ENCODE peak calls at places on chromosomes 11 and 22, in six cellular contexts. L is heart left ventricle, T is IMR-90, D is cardiac muscle cell, O is colonic mucosa, M is A673. X is an unnamed sample. For H3K4me1, the result is how much of the 10 kb centered on the place peaks cover.

GRCh38 chr22:17827466-17827865 is 53.2 kb upstream of the BID start:
- DNase-seq in O (no peak), T (no peak), L (no peak), M (no peak), D (no peak), X (no peak)

GRCh38 chr22:40345801-40346177 is 511 bp upstream of the ADSL start:
- DNase-seq in T (no peak), L (peak), D (peak), M (peak), O (peak), X (peak)

GRCh38 chr22:27534720-27535125 is 266.8 kb downstream of the MN1 start:
- DNase-seq in M (no peak), O (no peak), T (peak), D (no peak), L (no peak), X (no peak)

GRCh38 chr11:65377036-65377435 is 5.4 kb downstream of the SLC25A45 start:
- DNase-seq in O (no peak), D (no peak), L (no peak), M (no peak), T (no peak), X (no peak)

GRCh38 chr11:33089776-33090175 is 50.4 kb downstream of the TCP11L1 start:
- DNase-seq in D (no peak), O (no peak), L (no peak), M (no peak), T (peak), X (no peak)

GRCh38 chr22:45207533-45207932 is 33.2 kb downstream of the KIAA0930 start:
- DNase-seq in D (no peak), M (no peak), O (no peak), T (no peak), L (no peak), X (no peak)

GRCh38 chr11:44280257-44280656 is 29.7 kb downstream of the ALX4 start:
- DNase-seq in T (no peak), D (no peak), O (no peak), L (no peak), M (no peak), X (no peak)

GRCh38 chr11:8237453-8237852 is 26.2 kb downstream of the LMO1 start:
- DNase-seq in M (no peak), O (no peak), L (no peak), T (no peak), D (no peak), X (no peak)

GRCh38 chr11:121899534-121899933 is 216.5 kb downstream of the BLID start:
- DNase-seq in D (no peak), O (no peak), M (no peak), L (no peak), T (no peak), X (no peak)

GRCh38 chr11:106281455-106282173 is 204.2 kb downstream of the AASDHPPT start:
- DNase-seq in D (no peak), O (no peak), T (peak), M (no peak), L (no peak), X (no peak)

GRCh38 chr11:71209656-71210055 is 42.7 kb downstream of the SHANK2 start:
- DNase-seq in D (no peak), L (no peak), M (no peak), T (no peak), O (no peak), X (peak)

GRCh38 chr11:65899356-65900124 is 648 bp downstream of the FOSL1 start:
- DNase-seq in D (peak), L (peak), T (peak), O (peak), M (peak), X (peak)

DNA sequence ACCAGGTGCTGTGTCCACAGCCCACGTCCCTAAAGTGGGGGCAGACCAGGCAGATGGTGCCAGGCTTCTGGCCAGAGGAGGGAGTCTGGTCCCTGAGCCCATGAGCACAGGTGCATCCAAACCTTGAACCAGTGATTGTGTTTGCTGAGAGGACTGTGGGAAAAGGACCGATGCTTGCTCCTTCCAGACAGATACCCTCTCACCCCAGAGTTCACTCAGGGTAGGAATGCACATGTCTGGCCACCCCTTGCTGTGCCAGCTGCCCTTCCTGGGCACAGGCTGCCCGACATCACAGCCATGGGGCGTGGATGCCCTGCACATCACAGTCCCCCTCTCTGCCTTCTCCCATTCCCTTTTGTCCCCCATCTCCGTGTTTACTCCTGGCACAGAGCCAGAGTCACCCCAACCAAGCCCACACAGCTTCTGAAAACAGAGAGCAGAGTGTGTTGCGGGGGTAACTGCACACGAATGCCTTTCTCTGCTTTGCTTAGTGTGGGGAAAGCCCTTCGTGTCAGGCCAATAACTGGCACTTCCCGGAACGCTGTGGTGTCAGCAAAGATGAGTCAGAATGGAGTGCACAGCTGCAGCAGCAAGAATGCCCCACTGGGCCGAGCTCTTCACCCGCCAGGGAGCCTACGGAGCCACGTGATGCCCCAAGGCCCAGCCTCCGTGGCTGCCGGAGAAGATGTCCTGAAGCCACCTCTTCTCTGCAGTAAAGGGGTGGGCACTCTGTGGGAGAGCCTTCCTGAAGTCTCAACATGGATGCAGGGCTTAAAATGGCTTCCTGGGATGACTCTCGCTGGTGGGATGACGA is 7.6 kb downstream of the CARS1 start:
- DNase-seq in L (peak), D (no peak), O (peak), M (peak), T (peak), X (no peak)
- H3K4me1 ChIP-seq in L (under half), D (under half), O (under half), M (under half), T (under half), X (under half)

GRCh38 chr22:50341977-50342650 is 1.0 kb upstream of the PPP6R2 start:
- DNase-seq in T (peak), O (peak), L (peak), M (peak), D (peak), X (peak)
- TF ChIP-seq CTCF in T (peak), O (peak), L (peak), M (peak), D (peak), X (peak)

DNA sequence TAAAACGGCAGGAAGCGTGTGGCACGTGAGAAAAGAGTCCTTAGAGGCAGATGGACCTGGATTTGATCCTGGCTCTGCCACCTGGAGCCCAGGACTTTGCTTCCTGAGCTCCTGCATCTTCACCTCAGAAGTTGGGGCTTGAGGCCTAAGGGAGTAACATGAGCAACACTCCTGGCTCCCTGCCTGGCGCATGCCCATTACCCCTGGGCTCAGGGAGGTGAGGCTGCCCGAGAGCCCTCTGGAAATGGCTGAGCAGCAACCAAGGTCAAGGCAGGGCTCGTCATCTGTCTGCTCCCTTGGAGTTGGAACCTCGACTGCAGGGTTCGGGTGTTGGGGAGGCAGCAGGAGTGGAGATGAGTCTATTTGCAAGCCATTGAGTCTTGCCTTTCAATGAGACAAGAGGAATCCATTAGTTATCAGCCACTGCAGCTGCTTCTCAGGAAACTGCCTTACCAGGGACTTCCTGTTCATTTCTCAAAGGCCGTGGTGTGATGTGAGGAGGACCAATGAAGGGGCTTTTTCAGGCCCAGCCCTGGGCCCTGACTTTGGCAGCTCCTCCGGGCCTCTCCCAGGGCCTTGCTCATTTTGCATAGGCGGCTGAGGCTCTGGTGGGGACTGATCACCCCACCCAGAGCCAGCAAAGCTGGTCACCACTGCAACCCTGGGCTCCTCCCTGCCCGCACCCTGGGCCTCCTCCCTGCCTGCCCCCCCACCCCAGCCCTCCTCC is 6.3 kb downstream of the FADS2 start:
- DNase-seq in O (peak), M (peak), T (peak), D (peak), L (peak), X (no peak)
- H3K4me1 ChIP-seq in O (under half), M (half or more), T (under half), D (under half), L (under half), X (under half)

GRCh38 chr11:12483604-12484003 is 106.2 kb downstream of the PARVA start:
- DNase-seq in M (no peak), T (no peak), D (no peak), O (no peak), L (no peak), X (no peak)

GRCh38 chr11:12489246-12489772 is 111.9 kb downstream of the PARVA start:
- DNase-seq in T (no peak), M (no peak), O (no peak), L (no peak), D (no peak), X (no peak)

GRCh38 chr11:12480401-12480800 is 103.0 kb downstream of the PARVA start:
- DNase-seq in D (no peak), M (no peak), T (no peak), L (no peak), O (no peak), X (no peak)

GRCh38 chr11:12482839-12483238 is 105.5 kb downstream of the PARVA start:
- DNase-seq in O (no peak), M (no peak), L (no peak), D (no peak), T (no peak), X (no peak)

DNA sequence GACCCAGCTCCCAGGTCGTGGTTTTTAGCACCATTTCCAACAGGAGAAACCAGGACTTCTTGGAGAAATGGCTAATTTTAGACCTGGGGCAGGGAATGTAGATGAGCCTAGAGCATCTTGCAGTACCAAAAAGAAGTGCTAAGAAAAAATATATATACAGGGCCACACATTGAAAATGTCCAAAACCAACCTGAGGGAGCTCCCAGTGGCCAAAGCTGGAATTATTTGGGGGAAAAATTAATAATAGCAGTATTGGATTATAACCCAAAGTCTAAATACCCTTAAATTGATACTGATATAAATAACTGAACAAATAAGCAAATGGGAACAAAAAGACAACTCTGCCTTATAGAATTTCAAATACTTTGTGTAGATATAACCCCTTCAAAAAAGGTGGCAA is 108.0 kb downstream of the PARVA start:
- DNase-seq in T (no peak), O (no peak), L (no peak), M (no peak), D (no peak), X (no peak)
- TF ChIP-seq CTCF in T (peak), O (no peak), L (peak), M (peak), D (peak), X (peak)

GRCh38 chr22:33828302-33828701 is 92.0 kb downstream of the LARGE1 start:
- DNase-seq in L (no peak), D (no peak), T (no peak), O (no peak), M (no peak), X (no peak)
- H3K4me1 ChIP-seq in L (under half), D (under half), T (under half), O (under half), M (under half), X (under half)

GRCh38 chr11:19953909-19954308 is 206.4 kb downstream of the DBX1 start:
- DNase-seq in O (no peak), M (peak), T (peak), L (no peak), D (peak), X (peak)
- TF ChIP-seq CTCF in O (no peak), M (peak), T (peak), L (peak), D (peak), X (peak)

DNA sequence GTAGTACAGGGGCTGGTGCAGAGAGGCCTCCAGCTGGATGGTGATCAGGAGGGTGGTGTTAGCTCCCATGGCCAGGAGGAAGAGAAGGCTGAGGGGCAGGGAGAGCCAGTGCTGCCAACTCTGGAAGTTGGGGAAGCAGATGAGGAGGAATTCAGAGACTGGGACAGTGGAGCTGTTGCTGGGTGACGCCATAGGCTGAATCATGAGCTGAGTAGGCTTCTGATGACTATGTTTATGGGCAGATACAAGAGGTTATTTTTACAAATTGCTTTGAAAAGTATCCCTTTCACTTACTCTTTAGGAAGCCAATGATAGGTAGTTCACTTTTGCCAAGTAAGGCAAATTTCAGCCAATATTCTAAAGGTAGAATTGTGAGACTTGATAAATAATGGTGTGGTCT is 3.1 kb downstream of the OR56A1 start:
- DNase-seq in M (no peak), O (no peak), D (no peak), T (no peak), L (no peak), X (no peak)
- H3K4me1 ChIP-seq in M (under half), O (under half), D (under half), T (under half), L (under half), X (under half)

GRCh38 chr11:96050435-96051182 is 126.7 kb upstream of the MTMR2 start:
- DNase-seq in T (peak), O (no peak), D (peak), M (peak), L (no peak), X (peak)
- TF ChIP-seq CTCF in T (no peak), O (no peak), D (peak), M (peak), L (no peak), X (no peak)

DNA sequence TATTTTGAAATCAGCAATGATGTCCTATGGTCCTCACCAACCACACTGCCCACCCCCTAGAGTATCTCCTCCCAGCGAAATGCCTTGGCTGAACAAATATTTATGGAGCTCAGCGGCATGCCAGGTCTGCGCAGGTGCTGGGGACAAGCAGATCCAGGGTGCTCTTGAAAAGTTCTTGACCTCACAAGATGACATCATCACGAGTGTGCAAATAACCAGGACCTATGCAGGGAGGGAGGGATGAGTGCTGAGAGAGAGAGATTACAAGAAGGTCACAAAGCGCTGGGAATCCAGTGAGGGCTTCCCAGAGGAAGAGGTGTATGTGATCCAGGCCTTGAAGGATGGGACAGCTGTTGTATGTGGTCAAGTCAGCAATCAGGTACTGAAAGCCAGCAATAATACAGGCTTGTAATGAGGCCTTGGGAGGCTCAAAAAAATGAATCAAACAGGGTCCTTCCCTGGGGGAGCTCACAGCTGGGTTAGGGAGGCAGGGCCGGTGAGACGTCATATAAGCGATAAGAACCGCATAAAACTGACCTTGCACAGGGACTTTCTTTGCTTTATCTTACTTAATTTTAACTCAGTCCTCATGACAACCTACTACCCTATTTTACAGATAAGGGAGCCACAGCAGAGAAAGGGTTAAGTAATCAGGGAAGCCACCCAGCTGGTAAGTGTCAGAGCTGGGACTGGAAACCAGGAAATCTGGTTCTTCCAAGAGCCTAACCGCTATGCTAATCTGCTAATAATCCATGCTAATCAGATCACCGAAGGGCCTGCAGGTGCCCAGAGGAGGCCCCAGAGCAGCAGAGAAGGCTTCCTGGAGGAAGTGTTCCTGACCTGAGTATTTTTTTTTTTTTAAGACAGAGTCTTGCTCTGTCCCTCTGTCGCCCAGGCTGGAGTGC is 8.2 kb downstream of the ARRB1 start:
- DNase-seq in M (peak), D (no peak), T (peak), O (peak), L (no peak), X (peak)
- H3K4me1 ChIP-seq in M (half or more), D (under half), T (half or more), O (half or more), L (under half), X (half or more)

DNA sequence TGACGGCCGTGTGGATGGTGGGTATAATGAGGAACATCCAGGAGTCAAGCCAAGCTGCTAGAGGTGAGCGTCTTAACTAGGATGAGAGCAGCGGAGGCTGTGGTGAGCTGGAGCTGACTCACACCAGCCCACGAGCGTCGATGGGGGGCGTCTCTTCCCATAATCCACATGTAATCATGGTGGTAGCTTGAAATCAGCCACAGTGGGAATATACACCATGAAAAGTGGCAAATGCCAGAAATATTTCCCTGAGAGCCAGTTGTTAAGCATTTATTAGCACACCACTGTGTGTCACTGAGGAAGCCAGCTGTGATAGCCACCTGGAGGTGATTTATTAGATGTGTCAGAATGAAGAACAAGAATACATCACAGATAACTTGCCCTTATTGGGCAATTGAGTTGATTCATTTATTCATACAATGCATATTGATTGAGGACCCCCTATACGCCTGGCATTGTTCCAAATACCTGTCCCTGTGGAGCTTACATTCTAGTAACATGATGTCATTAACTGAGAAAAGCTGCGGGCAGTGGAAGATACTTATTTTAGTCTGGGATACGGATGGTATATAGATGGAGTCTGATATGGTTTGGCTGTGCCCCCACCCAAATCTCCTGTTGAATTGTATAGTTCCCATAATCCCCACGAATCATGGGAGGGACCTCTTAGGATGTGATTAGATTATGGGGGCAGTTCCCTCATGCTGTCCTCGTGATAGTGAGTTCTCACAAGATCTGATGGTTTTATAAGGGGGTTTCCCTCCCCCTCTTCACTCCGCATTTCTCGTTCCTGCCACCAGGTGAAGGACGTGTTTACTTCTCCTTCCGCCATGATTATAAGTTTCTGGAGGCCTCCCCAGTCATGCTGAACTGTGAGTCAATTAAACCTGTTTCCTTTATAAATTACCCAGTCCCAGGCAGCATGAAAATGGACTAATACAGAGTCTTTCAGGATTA is 473.4 kb downstream of the METTL15 start:
- DNase-seq in D (no peak), O (no peak), L (no peak), T (peak), M (peak), X (no peak)
- TF ChIP-seq CTCF in D (no peak), O (no peak), L (no peak), T (no peak), M (peak), X (peak)